ENCODE peak calls at places on chromosomes 1 and 21, in seven cellular contexts. K, F, A, L, X, J and T are unnamed samples.

GRCh38 chr1:43420874-43421273 is 31.2 kb downstream of the SZT2 start:
- DNase-seq in K (no peak), J (no peak), L (no peak), A (no peak), X (no peak), F (no peak), T (no peak)

GRCh38 chr1:225533238-225533637 is 105.4 kb upstream of the LBR start:
- DNase-seq in L (no peak), F (no peak), J (no peak), A (no peak), X (no peak), K (peak), T (no peak)

GRCh38 chr1:150798509-150798908 is 9.6 kb downstream of the CTSK start:
- DNase-seq in F (no peak), J (no peak), L (no peak), X (no peak), K (peak), A (no peak), T (no peak)

GRCh38 chr1:35660581-35661473 is 19.5 kb upstream of the PSMB2 start:
- DNase-seq in J (no peak), X (peak), L (peak), A (no peak), F (no peak), K (peak), T (peak)

GRCh38 chr1:18743233-18743632 is 112.6 kb downstream of the PAX7 start:
- DNase-seq in L (peak), K (no peak), J (no peak), X (no peak), F (no peak), A (no peak), T (no peak)

GRCh38 chr1:91121366-91121765 is 99.5 kb upstream of the ZNF644 start:
- DNase-seq in J (no peak), K (no peak), A (no peak), L (no peak), X (no peak), F (no peak), T (no peak)

GRCh38 chr1:145956776-145957442 is 908 bp downstream of the LIX1L start:
- DNase-seq in F (no peak), L (no peak), K (peak), X (no peak), A (no peak), J (no peak), T (no peak)

GRCh38 chr1:23441446-23442148 is 17.0 kb upstream of the TCEA3 start:
- DNase-seq in J (no peak), L (no peak), F (no peak), K (no peak), X (no peak), A (no peak), T (no peak)

GRCh38 chr1:25031966-25032667 is 102.0 kb upstream of the RUNX3 start:
- DNase-seq in X (no peak), K (peak), F (no peak), A (no peak), J (peak), L (no peak), T (no peak)

GRCh38 chr1:192566657-192567056 is 8.9 kb upstream of the RGS1 start:
- DNase-seq in A (no peak), J (no peak), L (no peak), F (no peak), X (no peak), K (no peak), T (no peak)

GRCh38 chr1:30321216-30321910 is 402.0 kb downstream of the MATN1 start:
- DNase-seq in J (no peak), X (no peak), K (no peak), A (no peak), L (no peak), F (peak), T (no peak)

GRCh38 chr21:44618909-44619308 is 7.0 kb downstream of the KRTAP10-8 start:
- DNase-seq in K (no peak), A (no peak), X (no peak), L (no peak), J (no peak), F (no peak), T (no peak)

GRCh38 chr1:36365310-36365895 is 20.3 kb downstream of the STK40 start:
- DNase-seq in A (no peak), F (no peak), X (no peak), J (no peak), L (no peak), K (peak), T (no peak)

GRCh38 chr1:169741666-169742394 is 8.0 kb upstream of the SELE start:
- DNase-seq in X (no peak), F (no peak), L (no peak), K (peak), A (no peak), J (no peak), T (no peak)

GRCh38 chr1:231318568-231318967 is 19.1 kb downstream of the EXOC8 start:
- DNase-seq in J (no peak), X (no peak), L (no peak), K (no peak), F (no peak), A (no peak), T (no peak)

GRCh38 chr1:112633628-112634027 is 14.0 kb downstream of the CAPZA1 start:
- DNase-seq in K (no peak), J (no peak), L (no peak), F (no peak), X (no peak), A (no peak), T (no peak)

DNA sequence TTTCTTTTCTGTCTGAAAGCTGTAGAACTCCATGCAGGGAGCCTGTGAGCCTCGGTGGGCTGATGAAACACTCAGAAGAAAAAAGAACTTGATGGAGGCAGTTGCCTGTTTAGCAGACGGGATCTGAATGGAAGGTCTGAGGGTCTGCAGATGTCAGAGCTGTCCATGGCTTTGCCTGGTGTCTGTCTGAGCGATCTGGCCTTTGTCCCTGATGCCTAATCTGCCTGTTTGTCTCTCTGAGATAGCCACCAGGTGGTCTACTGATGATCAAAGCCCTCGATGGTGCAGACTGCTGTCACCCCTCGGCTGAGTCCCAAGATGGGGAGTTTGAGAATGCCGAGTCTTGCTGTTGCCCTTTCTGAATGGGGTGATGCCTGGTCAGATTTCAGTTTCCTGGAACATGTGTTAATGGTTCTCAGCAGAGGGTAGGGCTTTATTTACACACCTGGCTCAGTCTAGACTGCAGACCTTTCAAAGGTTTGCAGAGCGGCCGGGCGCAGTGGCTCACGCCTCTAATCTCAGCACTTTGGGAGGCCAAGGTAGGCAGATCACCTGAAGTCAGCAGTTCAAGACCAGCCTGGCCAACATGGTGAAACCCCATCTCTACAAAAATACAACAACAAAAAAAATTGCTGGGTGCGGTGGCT is 90.4 kb downstream of the KIF26B start:
- DNase-seq in A (no peak), F (no peak), J (no peak), K (no peak), X (no peak), L (no peak), T (no peak)
- TF ChIP-seq USF2 in A (no peak), F (no peak), J (no peak), K (no peak), X (no peak), L (no peak), T (no peak)

GRCh38 chr1:162629077-162629637 is 3.1 kb upstream of the DDR2 start:
- DNase-seq in L (no peak), K (no peak), A (no peak), F (no peak), X (no peak), J (no peak), T (no peak)

GRCh38 chr1:162626089-162626488 is 6.2 kb upstream of the DDR2 start:
- DNase-seq in X (no peak), L (no peak), J (no peak), K (peak), F (no peak), A (no peak), T (no peak)

GRCh38 chr1:162626733-162627132 is 5.5 kb upstream of the DDR2 start:
- DNase-seq in F (no peak), L (no peak), K (no peak), A (no peak), J (no peak), X (no peak), T (no peak)

GRCh38 chr1:162629651-162630050 is 2.6 kb upstream of the DDR2 start:
- DNase-seq in K (peak), F (no peak), X (no peak), A (no peak), L (no peak), J (no peak), T (no peak)

DNA sequence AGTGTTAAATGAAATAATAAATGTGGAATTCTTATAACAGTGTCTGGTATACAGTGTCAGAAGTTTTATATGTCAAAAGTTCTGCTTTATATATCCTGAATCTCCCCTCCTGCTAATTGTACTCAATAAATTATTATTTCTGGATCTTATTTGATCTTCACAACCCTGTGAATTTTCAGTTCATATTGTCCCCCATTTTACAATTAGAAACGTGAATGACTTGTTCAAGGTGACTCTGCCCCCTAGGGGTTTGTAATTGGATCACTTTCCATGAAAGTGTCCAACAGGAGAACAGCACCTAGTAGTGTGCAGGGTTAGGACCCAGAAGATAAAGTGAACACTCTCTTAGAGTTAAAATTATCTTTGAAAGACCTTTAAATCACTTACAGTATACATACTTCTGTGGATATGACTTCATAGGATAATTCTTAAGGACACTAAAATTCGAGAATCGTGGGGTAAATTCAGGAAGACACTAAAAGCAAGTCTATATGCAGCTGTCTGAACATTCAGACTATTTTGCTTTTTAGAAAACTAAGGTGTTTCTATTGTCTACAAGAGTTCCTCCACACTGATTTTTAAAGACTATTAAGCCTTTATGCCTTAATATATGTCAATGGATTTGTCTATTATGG is 4.5 kb upstream of the DDR2 start:
- DNase-seq in K (peak), X (no peak), A (peak), L (no peak), F (no peak), J (no peak), T (peak)
- TF ChIP-seq USF2 in K (no peak), X (no peak), A (no peak), L (no peak), F (no peak), J (no peak), T (no peak)

GRCh38 chr1:79052829-79053449 is 46.4 kb upstream of the ADGRL4 start:
- DNase-seq in F (no peak), K (no peak), J (peak), L (no peak), X (no peak), A (no peak), T (no peak)
- TF ChIP-seq USF2 in F (no peak), K (no peak), J (no peak), L (no peak), X (no peak), A (no peak), T (no peak)

GRCh38 chr1:221865808-221866207 is 123.9 kb upstream of the DUSP10 start:
- DNase-seq in A (no peak), J (no peak), K (peak), L (no peak), F (peak), X (no peak), T (no peak)
- TF ChIP-seq USF2 in A (no peak), J (no peak), K (no peak), L (no peak), F (no peak), X (no peak), T (no peak)

GRCh38 chr1:32447469-32448185 is 17.2 kb upstream of the ZBTB8B start:
- DNase-seq in F (no peak), A (peak), K (peak), L (peak), J (no peak), X (peak), T (no peak)
- TF ChIP-seq USF2 in F (no peak), A (no peak), K (no peak), L (no peak), J (no peak), X (no peak), T (no peak)